ENCODE peak calls at places on chromosomes 4 and X, in four cellular contexts. S is mesendoderm, D is hepatocyte, Q is progenitor cell of endocrine pancreas. I is an unnamed sample.

GRCh38 chrX:128759177-128759576 is 707.0 kb upstream of the ACTRT1 start:
- DNase-seq in Q (no peak), S (no peak), D (no peak), I (no peak)

GRCh38 chr4:137274404-137274803 is 257.9 kb downstream of the PCDH18 start:
- DNase-seq in S (no peak), D (peak; percentile 6), Q (no peak), I (no peak)

GRCh38 chr4:83855044-83855443 is 319.1 kb downstream of the GPAT3 start:
- DNase-seq in S (peak; percentile 80), Q (no peak), D (peak; percentile 11), I (peak; percentile 50)

GRCh38 chr4:163991268-163991667 is 496.8 kb downstream of the TMA16 start:
- DNase-seq in D (peak; percentile 9), S (peak; percentile 81), Q (no peak), I (no peak)

GRCh38 chr4:183760326-183760725 is 101.2 kb downstream of the TRAPPC11 start:
- DNase-seq in Q (no peak), S (no peak), D (peak; percentile 36), I (peak; percentile 17)

GRCh38 chr4:56637791-56638190 is 43.3 kb downstream of the HOPX start:
- DNase-seq in Q (no peak), S (no peak), D (no peak), I (no peak)

GRCh38 chrX:52839137-52839536 is 28.1 kb downstream of the XAGE5 start:
- DNase-seq in D (no peak), S (no peak), Q (no peak), I (no peak)

GRCh38 chr4:52657630-52658501 is 1.2 kb downstream of the USP46 start:
- DNase-seq in D (peak; percentile 77), S (peak; percentile 95), Q (no peak), I (no peak)

GRCh38 chr4:6727081-6727942 is 11.3 kb downstream of the BLOC1S4 start:
- DNase-seq in Q (no peak), D (peak; percentile 48), S (peak; percentile 44), I (no peak)

GRCh38 chrX:29535212-29536162 is 679.9 kb upstream of the MAGEB2 start:
- DNase-seq in Q (no peak), D (no peak), S (peak; percentile 6), I (peak; percentile 29)

GRCh38 chr4:57370691-57371090 is 260.5 kb upstream of the IGFBP7 start:
- DNase-seq in D (no peak), S (no peak), Q (no peak), I (no peak)

GRCh38 chr4:793941-794621 is 31.8 kb downstream of the CPLX1 start:
- DNase-seq in S (no peak), Q (no peak), D (no peak), I (no peak)